ENCODE peak calls at places on chromosomes 6 and 20, in five cellular contexts. M is stimulated activated CD4-positive, alpha-beta T cell treated with anti-CD3 and anti-CD28 coated beads, TNF-alpha, amount 100 ng/mL, for 24 hours; R is endothelial cell; L is T-helper 2 cell; S is activated CD4-positive, alpha-beta T cell treated with anti-CD3 and anti-CD28 coated beads for 4 hours. T is an unnamed sample.

GRCh38 chr6:90669420-90669819 is 82.5 kb upstream of the MAP3K7 start:
- DNase-seq in M (no peak), S (no peak), R (no peak), L (no peak), T (no peak)

GRCh38 chr6:124356811-124357210 is 553.1 kb downstream of the NKAIN2 start:
- DNase-seq in S (no peak), R (no peak), L (no peak), M (no peak), T (no peak)

GRCh38 chr6:161418458-161418945 is 144.6 kb upstream of the AGPAT4 start:
- DNase-seq in M (no peak), R (peak; percentile 61), S (peak; percentile 26), L (no peak), T (no peak)

GRCh38 chr6:31399589-31400466 is 3.6 kb upstream of the MICA start:
- DNase-seq in R (peak; percentile 78), L (peak; percentile 45), S (peak; percentile 72), M (no peak), T (peak; percentile 78)

GRCh38 chr6:92635553-92636153 is 783.7 kb downstream of the EPHA7 start:
- DNase-seq in M (no peak), L (no peak), R (no peak), S (no peak), T (no peak)

GRCh38 chr20:33005132-33005566 is 916 bp upstream of the SUN5 start:
- DNase-seq in R (no peak), S (peak; percentile 39), L (peak; percentile 20), M (peak; percentile 9), T (peak; percentile 50)

GRCh38 chr6:13278184-13278583 is 50.2 kb downstream of the TBC1D7 start:
- DNase-seq in L (no peak), R (peak; percentile 46), S (peak; percentile 7), M (no peak), T (peak; percentile 71)

GRCh38 chr6:23650676-23651075 is 475.3 kb upstream of the NRSN1 start:
- DNase-seq in M (no peak), R (no peak), S (no peak), L (no peak), T (no peak)

GRCh38 chr6:16961577-16961976 is 140.3 kb upstream of the STMND1 start:
- DNase-seq in M (no peak), R (no peak), S (no peak), L (no peak), T (no peak)

GRCh38 chr6:91611190-91611589 is 1024.3 kb upstream of the MAP3K7 start:
- DNase-seq in R (no peak), L (no peak), S (no peak), M (no peak), T (no peak)

GRCh38 chr20:51272392-51272791 is 249.5 kb upstream of the KCNG1 start:
- DNase-seq in R (no peak), L (no peak), M (no peak), S (no peak), T (no peak)

GRCh38 chr20:20820104-20820503 is 107.7 kb upstream of the RALGAPA2 start:
- DNase-seq in S (no peak), L (no peak), R (peak; percentile 52), M (no peak), T (peak; percentile 73)

GRCh38 chr20:25253606-25254275 is 5.9 kb downstream of the PYGB start:
- DNase-seq in S (no peak), M (no peak), L (no peak), R (no peak), T (no peak)

GRCh38 chr20:36629719-36630340 is 16.2 kb downstream of the SLA2 start:
- DNase-seq in L (peak; percentile 40), M (no peak), S (no peak), R (peak; percentile 18), T (no peak)

GRCh38 chr6:166512567-166512966 is 73.9 kb downstream of the RAMACL start:
- DNase-seq in R (no peak), M (no peak), L (peak; percentile 49), S (peak; percentile 48), T (no peak)

GRCh38 chr6:127118505-127119360 is at the start of gene RSPO3:
- DNase-seq in R (peak; percentile 40), M (no peak), S (no peak), L (no peak), T (peak; percentile 62)

GRCh38 chr6:3013486-3013885 is 13.8 kb downstream of the NQO2 start:
- DNase-seq in M (no peak), S (no peak), L (no peak), R (peak; percentile 11), T (no peak)

GRCh38 chr20:47809561-47809960 is 24.3 kb upstream of the SULF2 start:
- DNase-seq in S (no peak), L (no peak), M (no peak), R (no peak), T (peak; percentile 84)

GRCh38 chr20:62925420-62926228 is 681 bp downstream of the DIDO1 start:
- DNase-seq in L (peak; percentile 58), R (no peak), M (no peak), S (peak; percentile 30), T (no peak)

GRCh38 chr6:87661016-87661415 is 41.0 kb downstream of the AKIRIN2 start:
- DNase-seq in S (no peak), R (no peak), M (no peak), L (no peak), T (no peak)

GRCh38 chr20:53706511-53707031 is 112.9 kb upstream of the ZNF217 start:
- DNase-seq in L (no peak), R (no peak), M (no peak), S (no peak), T (no peak)

GRCh38 chr6:134882426-134883038 is 67.4 kb downstream of the ALDH8A1 start:
- DNase-seq in S (peak; percentile 59), R (peak; percentile 52), L (peak; percentile 12), M (peak; percentile 3), T (peak; percentile 54)

GRCh38 chr6:134678436-134678889 is 271.4 kb downstream of the ALDH8A1 start:
- DNase-seq in M (no peak), S (no peak), R (no peak), L (no peak), T (no peak)

GRCh38 chr6:111282564-111282963 is 195.3 kb downstream of the SLC16A10 start:
- DNase-seq in L (no peak), S (no peak), M (no peak), R (no peak), T (no peak)

GRCh38 chr6:85482206-85483040 is 32.5 kb downstream of the NT5E start:
- DNase-seq in R (no peak), M (no peak), L (no peak), S (no peak), T (no peak)

T was measured in H9.